ENCODE peak calls at places on chromosomes 11 and 22, in five cellular contexts. Q is HepG2, S is H1, D is Panc1, K is K562. Y is an unnamed sample.
A peak's percentile ranks its signal among the peaks of the same experiment; 100 is the strongest.

GRCh38 chr11:20458905-20459632 is 71.6 kb downstream of the PRMT3 start:
- DNase-seq in Q (no peak), S (no peak), D (no peak), K (peak; percentile 86), Y (no peak)

GRCh38 chr11:118156531-118157185 is 4.0 kb upstream of the SCN4B start:
- DNase-seq in Q (no peak), S (no peak), D (no peak), K (peak; percentile 39), Y (no peak)

GRCh38 chr11:63839508-63840355 is 822 bp downstream of the MARK2 start:
- DNase-seq in Q (no peak), S (no peak), D (no peak), K (no peak), Y (no peak)

GRCh38 chr11:31628111-31628510 is 118.5 kb downstream of the ELP4 start:
- DNase-seq in Q (no peak), S (no peak), D (no peak), K (no peak), Y (no peak)

GRCh38 chr11:112310414-112310813 is 49.8 kb upstream of the PLET1 start:
- DNase-seq in Q (no peak), S (no peak), D (no peak), K (no peak), Y (no peak)

GRCh38 chr22:30186048-30186447 is 60.5 kb downstream of the LIF start:
- DNase-seq in Q (no peak), S (no peak), D (no peak), K (no peak), Y (no peak)

GRCh38 chr11:90558328-90558865 is 335.5 kb upstream of the CHORDC1 start:
- DNase-seq in Q (peak; percentile 13), S (no peak), D (no peak), K (no peak), Y (no peak)

GRCh38 chr11:3626250-3626960 is 15.4 kb downstream of the ART5 start:
- DNase-seq in Q (no peak), S (no peak), D (no peak), K (no peak), Y (no peak)

GRCh38 chr11:86089659-86090058 is 20.8 kb upstream of the PICALM start:
- DNase-seq in Q (no peak), S (no peak), D (no peak), K (no peak), Y (no peak)

GRCh38 chr22:34592341-34592740 is 473.6 kb upstream of the ISX start:
- DNase-seq in Q (no peak), S (no peak), D (no peak), K (no peak), Y (no peak)

GRCh38 chr11:62505112-62505783 is 41.4 kb downstream of the AHNAK start:
- DNase-seq in Q (no peak), S (no peak), D (no peak), K (peak; percentile 66), Y (no peak)

GRCh38 chr11:72012897-72013721 is 14.4 kb downstream of the IL18BP start:
- DNase-seq in Q (no peak), S (no peak), D (no peak), K (no peak), Y (no peak)

GRCh38 chr11:47327025-47327424 is 25.5 kb downstream of the MYBPC3 start:
- DNase-seq in Q (no peak), S (no peak), D (no peak), K (no peak), Y (no peak)

GRCh38 chr22:27605390-27605789 is 196.2 kb downstream of the MN1 start:
- DNase-seq in Q (no peak), S (no peak), D (no peak), K (no peak), Y (no peak)

GRCh38 chr11:2581151-2581930 is 118.5 kb downstream of the KCNQ1OT1 start:
- DNase-seq in Q (no peak), S (no peak), D (no peak), K (no peak), Y (no peak)

GRCh38 chr11:7977251-7977917 is 9.8 kb upstream of the EIF3F start:
- DNase-seq in Q (no peak), S (no peak), D (peak; percentile 78), K (no peak), Y (no peak)

GRCh38 chr22:33640900-33641299 is 279.4 kb downstream of the LARGE1 start:
- DNase-seq in Q (no peak), S (no peak), D (no peak), K (no peak), Y (no peak)

GRCh38 chr22:17234144-17234623 is 14.9 kb upstream of the ADA2 start:
- DNase-seq in Q (no peak), S (peak; percentile 93), D (no peak), K (no peak), Y (peak; percentile 34)

GRCh38 chr22:45644714-45645113 is 26.9 kb upstream of the ATXN10 start:
- DNase-seq in Q (no peak), S (no peak), D (no peak), K (no peak), Y (no peak)
- TF ChIP-seq SIN3A in Q (no peak), S (no peak), D (no peak), K (no peak), Y (no peak)

GRCh38 chr11:33387586-33387985 is 130.4 kb downstream of the HIPK3 start:
- DNase-seq in Q (no peak), S (no peak), D (no peak), K (no peak), Y (no peak)
- TF ChIP-seq SIN3A in Q (no peak), S (no peak), D (no peak), K (no peak), Y (no peak)

GRCh38 chr11:60858731-60859464 is 3.1 kb upstream of the PTGDR2 start:
- DNase-seq in Q (no peak), S (no peak), D (no peak), K (no peak), Y (no peak)
- TF ChIP-seq SIN3A in Q (no peak), S (no peak), D (no peak), K (no peak), Y (no peak)

GRCh38 chr11:65116370-65117205 is 913 bp downstream of the ZNHIT2 start:
- DNase-seq in Q (no peak), S (no peak), D (no peak), K (no peak), Y (no peak)
- TF ChIP-seq SIN3A in Q (no peak), S (no peak), D (no peak), K (no peak), Y (no peak)

GRCh38 chr11:131300304-131300703 is 70.1 kb upstream of the NTM start:
- DNase-seq in Q (no peak), S (no peak), D (no peak), K (no peak), Y (no peak)
- TF ChIP-seq SIN3A in Q (no peak), S (no peak), D (no peak), K (no peak), Y (no peak)

Y was measured in HCT116.